ENCODE peak calls at places on chromosomes 6 and 20, in six cellular contexts. V is endodermal cell, C is breast epithelium, L is transverse colon, Q is right lobe of liver, S is body of pancreas. K is an unnamed sample.

GRCh38 chr20:5841492-5841891 is 91.3 kb downstream of the SHLD1 start:
- DNase-seq in V (no peak), C (no peak), L (no peak), Q (no peak), S (no peak), K (no peak)

GRCh38 chr6:154572592-154572991 is 62.1 kb upstream of the CNKSR3 start:
- DNase-seq in V (no peak), C (no peak), L (no peak), Q (no peak), S (no peak), K (no peak)

GRCh38 chr6:3651698-3652229 is 99.7 kb downstream of the PXDC1 start:
- DNase-seq in V (no peak), C (no peak), L (no peak), Q (no peak), S (no peak), K (no peak)

GRCh38 chr6:125512621-125513020 is 210.9 kb upstream of the HDDC2 start:
- DNase-seq in V (no peak), C (no peak), L (no peak), Q (no peak), S (no peak), K (no peak)

GRCh38 chr20:33306228-33306627 is 23.2 kb downstream of the BPIFB1 start:
- DNase-seq in V (no peak), C (no peak), L (no peak), Q (no peak), S (no peak), K (no peak)

GRCh38 chr20:62942456-62942855 is 4.5 kb downstream of the GID8 start:
- DNase-seq in V (no peak), C (no peak), L (no peak), Q (no peak), S (no peak), K (no peak)

GRCh38 chr6:3631862-3632261 is 119.7 kb downstream of the PXDC1 start:
- DNase-seq in V (no peak), C (no peak), L (no peak), Q (no peak), S (no peak), K (no peak)

GRCh38 chr20:61875221-61875885 is 190.3 kb downstream of the TAF4 start:
- DNase-seq in V (peak; percentile 78), C (no peak), L (no peak), Q (no peak), S (no peak), K (peak; percentile 28)

GRCh38 chr6:15017251-15017650 is 228.6 kb upstream of the JARID2 start:
- DNase-seq in V (peak; percentile 83), C (no peak), L (no peak), Q (no peak), S (peak; percentile 9), K (no peak)

GRCh38 chr20:9573598-9573997 is 59.2 kb downstream of the LAMP5 start:
- DNase-seq in V (peak; percentile 63), C (no peak), L (no peak), Q (no peak), S (no peak), K (no peak)

GRCh38 chr6:26484161-26484560 is 15.9 kb upstream of the BTN1A1 start:
- DNase-seq in V (no peak), C (no peak), L (no peak), Q (no peak), S (no peak), K (no peak)

DNA sequence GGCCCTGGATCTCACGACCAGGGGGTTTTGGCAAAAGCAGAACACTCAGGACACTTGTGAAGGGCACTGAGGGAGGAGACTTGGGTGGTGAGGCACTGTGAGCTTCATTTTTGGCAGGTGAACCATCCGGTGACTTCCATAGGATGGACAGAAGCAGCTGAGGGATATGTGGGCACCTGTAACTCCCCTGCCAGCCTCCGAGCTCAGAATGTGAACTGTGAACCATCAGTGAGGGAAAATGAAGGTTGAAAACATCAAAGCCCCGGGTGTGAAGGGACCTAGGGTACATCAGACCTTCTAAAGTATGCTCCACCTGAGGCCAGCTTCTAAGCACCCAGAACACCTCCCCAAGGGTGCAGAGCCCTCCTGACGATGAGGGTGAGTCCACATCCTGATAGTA is 53.2 kb downstream of the FAXC start:
- DNase-seq in V (no peak), C (no peak), L (no peak), Q (no peak), S (no peak), K (no peak)
- H3K27ac ChIP-seq in V (no peak overlapping the region), C (no peak overlapping the region), L (no peak overlapping the region), Q (no peak overlapping the region), S (no peak overlapping the region), K (no peak overlapping the region)

DNA sequence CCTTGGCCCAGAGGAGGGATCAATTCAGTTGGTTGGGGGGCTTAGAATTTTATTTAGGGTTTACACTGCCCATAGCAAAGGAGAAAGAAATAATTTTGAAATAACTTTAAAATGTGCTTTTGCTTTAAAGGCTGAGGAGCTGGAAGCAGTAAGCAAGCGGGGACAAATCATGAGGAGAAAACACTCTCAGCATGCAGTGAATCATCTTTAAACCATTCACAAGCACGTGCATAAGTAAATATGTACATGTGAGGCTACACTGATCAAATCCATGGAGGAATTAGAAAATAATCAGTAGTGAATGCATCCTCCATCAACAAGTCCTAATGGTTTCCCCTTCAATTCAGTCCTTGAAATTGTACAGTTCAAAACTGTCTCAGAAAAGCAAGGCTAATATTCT is 181.0 kb downstream of the MTFR2 start:
- DNase-seq in V (no peak), C (no peak), L (no peak), Q (no peak), S (no peak), K (no peak)
- H3K27ac ChIP-seq in V (no peak overlapping the region), C (no peak overlapping the region), L (peak overlapping the region; percentile 27), Q (no peak overlapping the region), S (peak overlapping the region; percentile 83), K (no peak overlapping the region)

GRCh38 chr6:104537872-104538271 is 321.8 kb downstream of the HACE1 start:
- DNase-seq in V (no peak), C (no peak), L (no peak), Q (no peak), S (no peak), K (no peak)
- H3K27ac ChIP-seq in V (no peak overlapping the region), C (no peak overlapping the region), L (no peak overlapping the region), Q (no peak overlapping the region), S (no peak overlapping the region), K (no peak overlapping the region)

GRCh38 chr6:163253556-163254213 is 160.8 kb upstream of the QKI start:
- DNase-seq in V (no peak), C (no peak), L (no peak), Q (no peak), S (no peak), K (peak; percentile 66)
- H3K27ac ChIP-seq in V (no peak overlapping the region), C (no peak overlapping the region), L (no peak overlapping the region), Q (no peak overlapping the region), S (no peak overlapping the region), K (peak overlapping the region; percentile 98)

GRCh38 chr20:43766917-43767316 is 40.1 kb upstream of the GTSF1L start:
- DNase-seq in V (no peak), C (no peak), L (no peak), Q (no peak), S (no peak), K (peak; percentile 25)

GRCh38 chr20:43762911-43763310 is 36.1 kb upstream of the GTSF1L start:
- DNase-seq in V (no peak), C (no peak), L (no peak), Q (no peak), S (no peak), K (no peak)

GRCh38 chr20:43767686-43768474 is 41.1 kb upstream of the GTSF1L start:
- DNase-seq in V (no peak), C (no peak), L (no peak), Q (no peak), S (no peak), K (no peak)

GRCh38 chr20:43766395-43766794 is 39.6 kb upstream of the GTSF1L start:
- DNase-seq in V (no peak), C (no peak), L (peak; percentile 30), Q (no peak), S (no peak), K (peak; percentile 80)

GRCh38 chr20:43765933-43766332 is 39.1 kb upstream of the GTSF1L start:
- DNase-seq in V (no peak), C (no peak), L (no peak), Q (no peak), S (no peak), K (no peak)
- H3K27ac ChIP-seq in V (peak overlapping the region; percentile 74), C (no peak overlapping the region), L (no peak overlapping the region), Q (no peak overlapping the region), S (no peak overlapping the region), K (no peak overlapping the region)

K was measured in substantia nigra.